ENCODE peak calls at places on chromosome 1, in nine cellular contexts. One of them, this sample, is unnamed.

GRCh38 chr1:93446837-93447451 is 974 bp upstream of the FNBP1L start:
- DNase-seq in HEK293T: no peak
- DNase-seq in frontal cortex: no peak
- DNase-seq in occipital lobe: no peak
- DNase-seq in suprapubic skin: no peak
- DNase-seq in adipocyte: peak
- DNase-seq in activated naive CD4-positive, alpha-beta T cell treated with Interleukin-2 at 50 U/mL for 16 hours: no peak
- DNase-seq in stimulated activated naive B cell treated with anti-CD40 and anti-IgM and Interleukin-4, amounts not matched to agents 10 μg/mL and 1 μg/mL and 100 μg/mL, for 72 hours: no peak
- DNase-seq in RWPE2: no peak
- DNase-seq in this sample: no peak

GRCh38 chr1:45037456-45037855 is 25.4 kb downstream of the UROD start:
- DNase-seq in HEK293T: no peak
- DNase-seq in frontal cortex: no peak
- DNase-seq in occipital lobe: no peak
- DNase-seq in suprapubic skin: no peak
- DNase-seq in adipocyte: no peak
- DNase-seq in activated naive CD4-positive, alpha-beta T cell treated with Interleukin-2 at 50 U/mL for 16 hours: no peak
- DNase-seq in stimulated activated naive B cell treated with anti-CD40 and anti-IgM and Interleukin-4, amounts not matched to agents 10 μg/mL and 1 μg/mL and 100 μg/mL, for 72 hours: no peak
- DNase-seq in RWPE2: no peak
- DNase-seq in this sample: peak

GRCh38 chr1:178869114-178869697 is 1.7 kb downstream of the ANGPTL1 start:
- DNase-seq in HEK293T: no peak
- DNase-seq in frontal cortex: no peak
- DNase-seq in occipital lobe: no peak
- DNase-seq in suprapubic skin: no peak
- DNase-seq in adipocyte: peak
- DNase-seq in activated naive CD4-positive, alpha-beta T cell treated with Interleukin-2 at 50 U/mL for 16 hours: no peak
- DNase-seq in stimulated activated naive B cell treated with anti-CD40 and anti-IgM and Interleukin-4, amounts not matched to agents 10 μg/mL and 1 μg/mL and 100 μg/mL, for 72 hours: no peak
- DNase-seq in RWPE2: no peak
- DNase-seq in this sample: peak

GRCh38 chr1:187476671-187477070 is 647.9 kb downstream of the PLA2G4A start:
- DNase-seq in HEK293T: no peak
- DNase-seq in frontal cortex: no peak
- DNase-seq in occipital lobe: no peak
- DNase-seq in suprapubic skin: no peak
- DNase-seq in adipocyte: peak
- DNase-seq in activated naive CD4-positive, alpha-beta T cell treated with Interleukin-2 at 50 U/mL for 16 hours: no peak
- DNase-seq in stimulated activated naive B cell treated with anti-CD40 and anti-IgM and Interleukin-4, amounts not matched to agents 10 μg/mL and 1 μg/mL and 100 μg/mL, for 72 hours: no peak
- DNase-seq in RWPE2: no peak
- DNase-seq in this sample: peak

GRCh38 chr1:25867210-25867991 is 8.1 kb downstream of the PAQR7 start:
- DNase-seq in HEK293T: no peak
- DNase-seq in frontal cortex: no peak
- DNase-seq in occipital lobe: no peak
- DNase-seq in suprapubic skin: no peak
- DNase-seq in adipocyte: no peak
- DNase-seq in activated naive CD4-positive, alpha-beta T cell treated with Interleukin-2 at 50 U/mL for 16 hours: no peak
- DNase-seq in stimulated activated naive B cell treated with anti-CD40 and anti-IgM and Interleukin-4, amounts not matched to agents 10 μg/mL and 1 μg/mL and 100 μg/mL, for 72 hours: no peak
- DNase-seq in RWPE2: peak
- DNase-seq in this sample: no peak

GRCh38 chr1:27778022-27778421 is 5.0 kb downstream of the STX12 start:
- DNase-seq in HEK293T: no peak
- DNase-seq in frontal cortex: no peak
- DNase-seq in occipital lobe: no peak
- DNase-seq in suprapubic skin: no peak
- DNase-seq in adipocyte: no peak
- DNase-seq in activated naive CD4-positive, alpha-beta T cell treated with Interleukin-2 at 50 U/mL for 16 hours: no peak
- DNase-seq in stimulated activated naive B cell treated with anti-CD40 and anti-IgM and Interleukin-4, amounts not matched to agents 10 μg/mL and 1 μg/mL and 100 μg/mL, for 72 hours: no peak
- DNase-seq in RWPE2: no peak
- DNase-seq in this sample: no peak

GRCh38 chr1:15304708-15305326 is 57.8 kb downstream of the FHAD1 start:
- DNase-seq in HEK293T: peak
- DNase-seq in frontal cortex: peak
- DNase-seq in occipital lobe: peak
- DNase-seq in suprapubic skin: no peak
- DNase-seq in adipocyte: peak
- DNase-seq in activated naive CD4-positive, alpha-beta T cell treated with Interleukin-2 at 50 U/mL for 16 hours: peak
- DNase-seq in stimulated activated naive B cell treated with anti-CD40 and anti-IgM and Interleukin-4, amounts not matched to agents 10 μg/mL and 1 μg/mL and 100 μg/mL, for 72 hours: peak
- DNase-seq in RWPE2: no peak
- DNase-seq in this sample: peak

GRCh38 chr1:19468397-19468956 is 16.9 kb downstream of the CAPZB start:
- DNase-seq in HEK293T: no peak
- DNase-seq in frontal cortex: no peak
- DNase-seq in occipital lobe: no peak
- DNase-seq in suprapubic skin: no peak
- DNase-seq in adipocyte: no peak
- DNase-seq in activated naive CD4-positive, alpha-beta T cell treated with Interleukin-2 at 50 U/mL for 16 hours: peak
- DNase-seq in stimulated activated naive B cell treated with anti-CD40 and anti-IgM and Interleukin-4, amounts not matched to agents 10 μg/mL and 1 μg/mL and 100 μg/mL, for 72 hours: peak
- DNase-seq in RWPE2: peak
- DNase-seq in this sample: no peak

GRCh38 chr1:229596961-229597699 is 28.8 kb downstream of the TAF5L start:
- DNase-seq in HEK293T: no peak
- DNase-seq in frontal cortex: no peak
- DNase-seq in occipital lobe: no peak
- DNase-seq in suprapubic skin: no peak
- DNase-seq in adipocyte: peak
- DNase-seq in activated naive CD4-positive, alpha-beta T cell treated with Interleukin-2 at 50 U/mL for 16 hours: no peak
- DNase-seq in stimulated activated naive B cell treated with anti-CD40 and anti-IgM and Interleukin-4, amounts not matched to agents 10 μg/mL and 1 μg/mL and 100 μg/mL, for 72 hours: no peak
- DNase-seq in RWPE2: no peak
- DNase-seq in this sample: peak

GRCh38 chr1:87334351-87335174 is 5.9 kb downstream of the LMO4 start:
- DNase-seq in HEK293T: peak
- DNase-seq in frontal cortex: peak
- DNase-seq in occipital lobe: no peak
- DNase-seq in suprapubic skin: peak
- DNase-seq in adipocyte: peak
- DNase-seq in activated naive CD4-positive, alpha-beta T cell treated with Interleukin-2 at 50 U/mL for 16 hours: no peak
- DNase-seq in stimulated activated naive B cell treated with anti-CD40 and anti-IgM and Interleukin-4, amounts not matched to agents 10 μg/mL and 1 μg/mL and 100 μg/mL, for 72 hours: no peak
- DNase-seq in RWPE2: no peak
- DNase-seq in this sample: peak

GRCh38 chr1:117235863-117236465 is 25.2 kb upstream of the VTCN1 start:
- DNase-seq in HEK293T: no peak
- DNase-seq in frontal cortex: no peak
- DNase-seq in occipital lobe: no peak
- DNase-seq in suprapubic skin: no peak
- DNase-seq in adipocyte: no peak
- DNase-seq in activated naive CD4-positive, alpha-beta T cell treated with Interleukin-2 at 50 U/mL for 16 hours: no peak
- DNase-seq in stimulated activated naive B cell treated with anti-CD40 and anti-IgM and Interleukin-4, amounts not matched to agents 10 μg/mL and 1 μg/mL and 100 μg/mL, for 72 hours: no peak
- DNase-seq in RWPE2: no peak
- DNase-seq in this sample: no peak

GRCh38 chr1:232743999-232744398 is 61.2 kb upstream of the MAP10 start:
- DNase-seq in HEK293T: no peak
- DNase-seq in frontal cortex: no peak
- DNase-seq in occipital lobe: no peak
- DNase-seq in suprapubic skin: no peak
- DNase-seq in adipocyte: no peak
- DNase-seq in activated naive CD4-positive, alpha-beta T cell treated with Interleukin-2 at 50 U/mL for 16 hours: no peak
- DNase-seq in stimulated activated naive B cell treated with anti-CD40 and anti-IgM and Interleukin-4, amounts not matched to agents 10 μg/mL and 1 μg/mL and 100 μg/mL, for 72 hours: no peak
- DNase-seq in RWPE2: no peak
- DNase-seq in this sample: no peak

GRCh38 chr1:30353637-30354036 is 369.7 kb downstream of the MATN1 start:
- DNase-seq in HEK293T: peak
- DNase-seq in frontal cortex: no peak
- DNase-seq in occipital lobe: no peak
- DNase-seq in suprapubic skin: no peak
- DNase-seq in adipocyte: peak
- DNase-seq in activated naive CD4-positive, alpha-beta T cell treated with Interleukin-2 at 50 U/mL for 16 hours: no peak
- DNase-seq in stimulated activated naive B cell treated with anti-CD40 and anti-IgM and Interleukin-4, amounts not matched to agents 10 μg/mL and 1 μg/mL and 100 μg/mL, for 72 hours: no peak
- DNase-seq in RWPE2: no peak
- DNase-seq in this sample: no peak

GRCh38 chr1:16163882-16164820 is 8.3 kb upstream of the EPHA2 start:
- DNase-seq in HEK293T: no peak
- DNase-seq in frontal cortex: no peak
- DNase-seq in occipital lobe: no peak
- DNase-seq in suprapubic skin: no peak
- DNase-seq in adipocyte: peak
- DNase-seq in activated naive CD4-positive, alpha-beta T cell treated with Interleukin-2 at 50 U/mL for 16 hours: no peak
- DNase-seq in stimulated activated naive B cell treated with anti-CD40 and anti-IgM and Interleukin-4, amounts not matched to agents 10 μg/mL and 1 μg/mL and 100 μg/mL, for 72 hours: no peak
- DNase-seq in RWPE2: peak
- DNase-seq in this sample: peak

This sample was measured in fibroblast of the aortic adventitia.